ENCODE peak calls at places on chromosomes 5 and 9, in six cellular contexts. O is colonic mucosa, D is psoas muscle, R is kidney epithelial cell, T is Caco-2, Q is tibial artery. E is an unnamed sample.

GRCh38 chr9:129776566-129776937 is 23.7 kb upstream of the PTGES start:
- DNase-seq in Q (no peak), T (no peak), O (no peak), R (no peak), D (no peak), E (no peak)

GRCh38 chr5:122942164-122942914 is 94.2 kb downstream of the PPIC start:
- DNase-seq in D (no peak), Q (no peak), O (no peak), T (no peak), R (no peak), E (peak)

GRCh38 chr9:78745331-78745730 is 448.4 kb downstream of the PSAT1 start:
- DNase-seq in T (no peak), R (no peak), D (no peak), O (no peak), Q (no peak), E (peak)

GRCh38 chr9:16598316-16598715 is 272.2 kb downstream of the BNC2 start:
- DNase-seq in O (no peak), T (no peak), Q (no peak), D (no peak), R (no peak), E (peak)

GRCh38 chr5:36206913-36207312 is 34.8 kb downstream of the NADK2 start:
- DNase-seq in D (no peak), R (no peak), Q (no peak), O (no peak), T (no peak), E (peak)

GRCh38 chr5:50325237-50325832 is 115.8 kb downstream of the EMB start:
- DNase-seq in T (peak), Q (no peak), D (no peak), O (no peak), R (no peak), E (peak)

GRCh38 chr5:52392321-52392720 is 395.4 kb upstream of the ITGA1 start:
- DNase-seq in T (no peak), Q (no peak), D (no peak), O (no peak), R (no peak), E (no peak)

GRCh38 chr5:32443145-32443540 is 1.4 kb downstream of the ZFR start:
- DNase-seq in R (no peak), Q (no peak), T (no peak), D (no peak), O (no peak), E (peak)

GRCh38 chr9:121651295-121652036 is at the start of gene DAB2IP:
- DNase-seq in Q (peak), T (peak), D (peak), O (peak), R (no peak), E (peak)

GRCh38 chr9:38067892-38068615 is 973 bp downstream of the SHB start:
- DNase-seq in R (no peak), D (peak), Q (peak), T (peak), O (no peak), E (no peak)

GRCh38 chr9:621199-621860 is 220.2 kb upstream of the DMRT1 start:
- DNase-seq in T (no peak), R (no peak), Q (no peak), O (no peak), D (no peak), E (peak)

GRCh38 chr5:111511174-111512025 is 935 bp downstream of the STARD4 start:
- DNase-seq in Q (no peak), T (no peak), O (peak), R (no peak), D (no peak), E (peak)

GRCh38 chr5:172492991-172493390 is 38.7 kb upstream of the SH3PXD2B start:
- DNase-seq in T (no peak), R (no peak), O (peak), D (peak), Q (peak), E (no peak)

GRCh38 chr9:12817702-12818101 is 42.9 kb downstream of the LURAP1L start:
- DNase-seq in O (peak), D (no peak), T (no peak), Q (no peak), R (peak), E (peak)

GRCh38 chr5:142324377-142324870 is 397 bp downstream of the SPRY4 start:
- DNase-seq in Q (peak), R (no peak), T (no peak), O (no peak), D (peak), E (no peak)

GRCh38 chr9:98230789-98231188 is 24.7 kb downstream of the TBC1D2 start:
- DNase-seq in O (no peak), Q (no peak), T (no peak), R (no peak), D (no peak), E (no peak)

GRCh38 chr9:19102181-19102630 is 498 bp downstream of the HAUS6 start:
- DNase-seq in O (peak), D (no peak), T (peak), Q (no peak), R (no peak), E (peak)

GRCh38 chr5:59187772-59188347 is 605.0 kb downstream of the RAB3C start:
- DNase-seq in O (no peak), R (no peak), Q (no peak), T (no peak), D (no peak), E (no peak)

GRCh38 chr9:135946392-135946994 is 14.7 kb downstream of the UBAC1 start:
- DNase-seq in R (no peak), T (no peak), O (no peak), Q (no peak), D (peak), E (no peak)

GRCh38 chr5:32506251-32506661 is 61.7 kb upstream of the ZFR start:
- DNase-seq in D (no peak), R (no peak), O (no peak), Q (no peak), T (no peak), E (peak)

GRCh38 chr5:173412151-173412550 is 83.9 kb upstream of the STC2 start:
- DNase-seq in Q (no peak), T (no peak), O (no peak), R (no peak), D (no peak), E (no peak)

GRCh38 chr5:106964102-106964501 is 706.6 kb downstream of the EFNA5 start:
- DNase-seq in O (no peak), Q (no peak), D (no peak), T (no peak), R (peak), E (peak)

GRCh38 chr5:124996023-124996763 is 249.8 kb upstream of the ZNF608 start:
- DNase-seq in R (no peak), O (no peak), D (no peak), T (peak), Q (no peak), E (no peak)

GRCh38 chr5:154588091-154588762 is 110.2 kb upstream of the HAND1 start:
- DNase-seq in D (no peak), O (no peak), R (no peak), T (no peak), Q (no peak), E (no peak)
- TF ChIP-seq CTCF in D (no peak), O (no peak), R (no peak), T (no peak), Q (no peak), E (no peak)

GRCh38 chr5:126648471-126648870 is 47.7 kb downstream of the PHAX start:
- DNase-seq in O (no peak), T (no peak), D (no peak), Q (no peak), R (no peak), E (no peak)

GRCh38 chr5:126656397-126657007 is 55.8 kb downstream of the PHAX start:
- DNase-seq in T (peak), D (no peak), Q (no peak), O (no peak), R (no peak), E (peak)

GRCh38 chr5:126647071-126647470 is 46.3 kb downstream of the PHAX start:
- DNase-seq in O (peak), D (no peak), T (no peak), R (no peak), Q (no peak), E (no peak)

GRCh38 chr5:126650463-126650862 is 49.7 kb downstream of the PHAX start:
- DNase-seq in T (no peak), Q (no peak), O (no peak), D (no peak), R (no peak), E (no peak)

DNA sequence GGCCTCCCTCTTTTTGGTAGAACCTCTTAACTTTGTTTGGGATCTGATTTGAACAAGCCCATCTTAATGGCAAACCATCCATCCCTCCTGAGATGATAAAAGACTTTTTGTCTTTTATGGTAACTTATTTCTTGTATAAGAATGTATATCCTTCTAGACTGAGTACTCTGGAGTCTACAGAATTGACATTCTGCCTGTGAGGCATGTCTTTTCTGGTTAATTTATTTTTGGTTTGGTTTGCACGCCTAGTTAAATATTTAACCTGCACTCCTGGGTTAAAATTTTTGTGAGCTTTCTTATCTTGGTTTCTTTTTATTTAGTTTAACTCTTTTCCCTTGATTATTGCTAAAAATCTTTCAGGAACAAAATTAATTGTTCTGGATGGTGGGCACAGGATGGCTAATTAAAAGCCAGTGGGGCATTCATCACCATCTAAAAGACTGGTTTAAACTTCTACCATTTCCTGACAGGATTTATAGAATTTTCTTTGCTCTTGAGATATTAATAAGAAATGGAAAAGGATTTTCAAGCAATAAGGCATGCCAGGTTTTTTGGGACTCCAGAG is 50.3 kb downstream of the PHAX start:
- DNase-seq in R (no peak), O (no peak), Q (no peak), D (no peak), T (no peak), E (no peak)
- H3K4me3 ChIP-seq in R (no peak), O (no peak), Q (no peak), D (no peak), T (no peak), E (no peak)

GRCh38 chr5:171420429-171421231 is 1.2 kb downstream of the FGF18 start:
- DNase-seq in O (peak), R (no peak), Q (peak), T (no peak), D (peak), E (peak)

GRCh38 chr5:171421331-171422262 is 2.1 kb downstream of the FGF18 start:
- DNase-seq in R (no peak), T (no peak), D (peak), O (no peak), Q (peak), E (no peak)

GRCh38 chr5:171418316-171418981 is 998 bp upstream of the FGF18 start:
- DNase-seq in R (no peak), D (peak), Q (peak), O (peak), T (peak), E (peak)

GRCh38 chr5:171418982-171419662 is at the start of gene FGF18:
- DNase-seq in D (peak), Q (peak), O (peak), T (peak), R (no peak), E (peak)

GRCh38 chr5:171419663-171420428 is 399 bp downstream of the FGF18 start:
- DNase-seq in D (no peak), R (no peak), T (peak), Q (peak), O (peak), E (peak)
- TF ChIP-seq CTCF in D (no peak), R (no peak), T (no peak), Q (no peak), O (no peak), E (no peak)

DNA sequence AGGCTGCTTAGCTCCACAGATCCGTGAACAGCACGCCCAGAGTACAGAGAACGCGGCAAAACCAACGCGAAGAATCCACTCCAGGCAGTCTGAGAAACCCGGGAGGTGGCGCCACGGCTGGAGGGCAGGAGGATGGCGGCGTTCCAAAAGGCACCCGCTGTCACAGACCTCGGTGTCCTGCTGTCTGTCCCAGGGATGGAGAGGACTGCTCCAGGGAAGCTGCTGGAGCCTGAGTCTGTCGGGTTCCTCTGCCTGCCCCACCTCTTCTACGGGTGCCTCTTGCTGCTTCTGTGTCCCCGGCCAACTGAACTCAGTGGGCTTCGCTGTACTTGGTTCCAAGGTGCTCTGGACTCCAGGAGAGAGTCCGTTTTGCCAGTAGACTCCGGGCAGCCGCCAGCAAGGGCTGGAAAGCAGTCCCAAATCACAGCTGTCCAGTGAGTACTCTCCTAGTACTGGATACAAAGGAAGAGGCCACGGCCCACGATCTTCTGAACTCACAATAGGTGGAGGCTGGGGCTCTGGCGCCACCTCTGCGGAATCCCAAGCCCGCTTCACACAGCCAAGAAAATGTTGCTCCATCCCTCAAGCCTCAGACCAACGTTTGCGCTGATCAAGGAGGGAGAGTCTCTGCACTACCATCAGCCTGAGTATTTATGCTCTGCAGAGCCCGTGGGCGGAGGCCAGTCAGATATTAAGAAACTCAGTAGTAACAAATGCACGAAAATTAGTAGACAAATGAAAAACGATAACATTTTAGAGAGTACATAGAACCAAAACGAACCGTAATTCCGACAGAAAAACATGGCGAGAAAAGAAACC is 442 bp downstream of the ANXA2R start:
- DNase-seq in D (peak), R (no peak), O (peak), Q (peak), T (peak), E (peak)
- H3K4me3 ChIP-seq in D (peak), R (peak), O (peak), Q (peak), T (peak), E (peak)

GRCh38 chr9:133707761-133708122 is 30.4 kb downstream of the SARDH start:
- DNase-seq in D (no peak), T (no peak), R (no peak), O (no peak), Q (peak), E (no peak)
- TF ChIP-seq CTCF in D (no peak), T (no peak), R (no peak), O (no peak), Q (no peak), E (no peak)

DNA sequence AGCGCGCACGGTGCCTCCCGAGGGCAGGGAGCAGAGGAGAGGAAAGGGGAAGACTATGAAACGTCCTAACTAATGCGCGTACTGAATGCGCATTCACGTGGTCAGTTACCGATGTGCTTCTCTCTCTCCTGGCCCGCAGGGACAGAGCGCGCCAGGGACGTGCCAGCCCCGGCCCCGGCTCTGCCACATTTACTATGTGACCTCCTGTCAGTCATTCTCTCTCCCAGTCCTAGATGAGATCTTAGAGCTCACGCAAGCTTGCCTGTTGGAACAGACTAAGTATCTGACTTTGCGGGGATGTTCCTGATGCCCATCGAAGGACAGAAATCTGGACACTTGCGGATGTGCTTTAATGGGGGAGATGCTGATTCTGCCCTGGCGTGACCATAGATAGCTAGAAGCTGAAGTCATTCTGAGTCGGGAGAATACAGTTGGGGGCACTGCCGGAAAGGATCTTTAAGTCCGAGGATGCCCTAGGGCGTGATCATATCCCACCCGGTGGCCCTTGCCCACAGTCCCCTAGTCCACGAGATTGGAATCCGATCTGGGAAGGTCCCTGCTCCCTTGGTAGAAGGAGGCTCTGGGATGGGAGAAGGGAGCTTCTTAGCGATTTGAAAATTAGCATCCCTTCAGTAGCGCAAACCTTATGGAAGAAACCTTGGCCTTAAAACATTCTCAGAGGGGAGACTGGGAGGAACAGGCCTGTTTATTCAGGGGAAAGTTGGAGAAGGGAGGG is 5.8 kb upstream of the EBF1 start:
- DNase-seq in T (no peak), R (no peak), O (no peak), D (no peak), Q (no peak), E (no peak)
- H3K4me3 ChIP-seq in T (no peak), R (no peak), O (no peak), D (no peak), Q (peak), E (no peak)

GRCh38 chr5:54894957-54895815 is 90.2 kb downstream of the ESM1 start:
- DNase-seq in D (no peak), R (no peak), T (no peak), O (no peak), Q (no peak), E (no peak)

GRCh38 chr5:54900906-54901725 is 84.3 kb downstream of the ESM1 start:
- DNase-seq in T (no peak), O (peak), Q (peak), R (peak), D (peak), E (peak)

GRCh38 chr5:54897001-54897400 is 88.4 kb downstream of the ESM1 start:
- DNase-seq in R (no peak), D (no peak), O (no peak), T (no peak), Q (no peak), E (no peak)

GRCh38 chr5:54895816-54896341 is 89.5 kb downstream of the ESM1 start:
- DNase-seq in R (peak), O (no peak), T (peak), D (no peak), Q (no peak), E (peak)
- TF ChIP-seq CTCF in R (peak), O (no peak), T (peak), D (peak), Q (peak), E (peak)

E was measured in epithelial cell of esophagus.